ENCODE peak calls at places on chromosome 13, in six cellular contexts. One of them, this sample, is unnamed.

GRCh38 chr13:65784088-65784816 is 1445.9 kb downstream of the PCDH9 start:
- DNase-seq in cardiac fibroblast: no peak
- DNase-seq in AG04450: no peak
- DNase-seq in H9: no peak
- DNase-seq in endothelial cell: no peak
- DNase-seq in brain microvascular endothelial cell: no peak
- DNase-seq in this sample: no peak

GRCh38 chr13:111584101-111584500 is 263.7 kb downstream of the TEX29 start:
- DNase-seq in cardiac fibroblast: no peak
- DNase-seq in AG04450: no peak
- DNase-seq in H9: no peak
- DNase-seq in endothelial cell: no peak
- DNase-seq in brain microvascular endothelial cell: no peak
- DNase-seq in this sample: no peak

GRCh38 chr13:44425041-44425814 is 51.6 kb downstream of the SERP2 start:
- DNase-seq in cardiac fibroblast: no peak
- DNase-seq in AG04450: no peak
- DNase-seq in H9: no peak
- DNase-seq in endothelial cell: no peak
- DNase-seq in brain microvascular endothelial cell: peak
- DNase-seq in this sample: no peak

GRCh38 chr13:59111711-59112110 is 1052.0 kb downstream of the DIAPH3 start:
- DNase-seq in cardiac fibroblast: peak
- DNase-seq in AG04450: peak
- DNase-seq in H9: no peak
- DNase-seq in endothelial cell: no peak
- DNase-seq in brain microvascular endothelial cell: peak
- DNase-seq in this sample: no peak

GRCh38 chr13:63190742-63191141 is 1775.1 kb upstream of the PCDH20 start:
- DNase-seq in cardiac fibroblast: peak
- DNase-seq in AG04450: no peak
- DNase-seq in H9: no peak
- DNase-seq in endothelial cell: no peak
- DNase-seq in brain microvascular endothelial cell: peak
- DNase-seq in this sample: no peak

GRCh38 chr13:110557610-110558305 is 3.8 kb downstream of the RAB20 start:
- DNase-seq in cardiac fibroblast: no peak
- DNase-seq in AG04450: no peak
- DNase-seq in H9: no peak
- DNase-seq in endothelial cell: no peak
- DNase-seq in brain microvascular endothelial cell: no peak
- DNase-seq in this sample: no peak

GRCh38 chr13:99981115-99982020 is at the start of gene ZIC2:
- DNase-seq in cardiac fibroblast: no peak
- DNase-seq in AG04450: no peak
- DNase-seq in H9: peak
- DNase-seq in endothelial cell: peak
- DNase-seq in brain microvascular endothelial cell: peak
- DNase-seq in this sample: peak

GRCh38 chr13:48155850-48156249 is 60.9 kb upstream of the MED4 start:
- DNase-seq in cardiac fibroblast: peak
- DNase-seq in AG04450: no peak
- DNase-seq in H9: no peak
- DNase-seq in endothelial cell: no peak
- DNase-seq in brain microvascular endothelial cell: peak
- DNase-seq in this sample: no peak

GRCh38 chr13:46578590-46578975 is 25.6 kb downstream of the LRCH1 start:
- DNase-seq in cardiac fibroblast: no peak
- DNase-seq in AG04450: no peak
- DNase-seq in H9: no peak
- DNase-seq in endothelial cell: no peak
- DNase-seq in brain microvascular endothelial cell: no peak
- DNase-seq in this sample: no peak

GRCh38 chr13:80527400-80527799 is 186.5 kb upstream of the SPRY2 start:
- DNase-seq in cardiac fibroblast: no peak
- DNase-seq in AG04450: no peak
- DNase-seq in H9: no peak
- DNase-seq in endothelial cell: no peak
- DNase-seq in brain microvascular endothelial cell: no peak
- DNase-seq in this sample: no peak

GRCh38 chr13:100842136-100842535 is 167.5 kb upstream of the TMTC4 start:
- DNase-seq in cardiac fibroblast: no peak
- DNase-seq in AG04450: no peak
- DNase-seq in H9: no peak
- DNase-seq in endothelial cell: no peak
- DNase-seq in brain microvascular endothelial cell: no peak
- DNase-seq in this sample: no peak

GRCh38 chr13:96671073-96671472 is 323.2 kb downstream of the OXGR1 start:
- DNase-seq in cardiac fibroblast: no peak
- DNase-seq in AG04450: no peak
- DNase-seq in H9: no peak
- DNase-seq in endothelial cell: no peak
- DNase-seq in brain microvascular endothelial cell: no peak
- DNase-seq in this sample: no peak

GRCh38 chr13:22090114-22090513 is 419.2 kb downstream of the FGF9 start:
- DNase-seq in cardiac fibroblast: no peak
- DNase-seq in AG04450: no peak
- DNase-seq in H9: no peak
- DNase-seq in endothelial cell: no peak
- DNase-seq in brain microvascular endothelial cell: no peak
- DNase-seq in this sample: no peak

GRCh38 chr13:46668302-46668720 is 115.3 kb downstream of the LRCH1 start:
- DNase-seq in cardiac fibroblast: peak
- DNase-seq in AG04450: peak
- DNase-seq in H9: no peak
- DNase-seq in endothelial cell: peak
- DNase-seq in brain microvascular endothelial cell: peak
- DNase-seq in this sample: no peak

GRCh38 chr13:91272235-91272777 is 75.2 kb upstream of the MIR17HG start:
- DNase-seq in cardiac fibroblast: no peak
- DNase-seq in AG04450: no peak
- DNase-seq in H9: no peak
- DNase-seq in endothelial cell: no peak
- DNase-seq in brain microvascular endothelial cell: no peak
- DNase-seq in this sample: no peak

GRCh38 chr13:107028751-107029150 is 460.8 kb upstream of the ARGLU1 start:
- DNase-seq in cardiac fibroblast: no peak
- DNase-seq in AG04450: no peak
- DNase-seq in H9: no peak
- DNase-seq in endothelial cell: no peak
- DNase-seq in brain microvascular endothelial cell: no peak
- DNase-seq in this sample: no peak

GRCh38 chr13:27370305-27370853 is 54.0 kb upstream of the GTF3A start:
- DNase-seq in cardiac fibroblast: no peak
- DNase-seq in AG04450: no peak
- DNase-seq in H9: no peak
- DNase-seq in endothelial cell: no peak
- DNase-seq in brain microvascular endothelial cell: no peak
- DNase-seq in this sample: no peak

GRCh38 chr13:80239571-80240255 is 101.2 kb downstream of the SPRY2 start:
- DNase-seq in cardiac fibroblast: no peak
- DNase-seq in AG04450: no peak
- DNase-seq in H9: no peak
- DNase-seq in endothelial cell: no peak
- DNase-seq in brain microvascular endothelial cell: no peak
- DNase-seq in this sample: no peak

GRCh38 chr13:82636119-82636518 is 1246.2 kb downstream of the SLITRK1 start:
- DNase-seq in cardiac fibroblast: peak
- DNase-seq in AG04450: no peak
- DNase-seq in H9: no peak
- DNase-seq in endothelial cell: no peak
- DNase-seq in brain microvascular endothelial cell: no peak
- DNase-seq in this sample: no peak

GRCh38 chr13:101942535-101943157 is 459.2 kb downstream of the FGF14 start:
- DNase-seq in cardiac fibroblast: no peak
- DNase-seq in AG04450: no peak
- DNase-seq in H9: no peak
- DNase-seq in endothelial cell: no peak
- DNase-seq in brain microvascular endothelial cell: no peak
- DNase-seq in this sample: no peak

GRCh38 chr13:71303144-71303543 is 563.9 kb downstream of the DACH1 start:
- DNase-seq in cardiac fibroblast: peak
- DNase-seq in AG04450: no peak
- DNase-seq in H9: no peak
- DNase-seq in endothelial cell: no peak
- DNase-seq in brain microvascular endothelial cell: no peak
- DNase-seq in this sample: no peak
- TF ChIP-seq CTCF in cardiac fibroblast: no peak
- TF ChIP-seq CTCF in AG04450: no peak
- TF ChIP-seq CTCF in H9: peak
- TF ChIP-seq CTCF in endothelial cell: no peak
- TF ChIP-seq CTCF in brain microvascular endothelial cell: no peak
- TF ChIP-seq CTCF in this sample: peak

DNA sequence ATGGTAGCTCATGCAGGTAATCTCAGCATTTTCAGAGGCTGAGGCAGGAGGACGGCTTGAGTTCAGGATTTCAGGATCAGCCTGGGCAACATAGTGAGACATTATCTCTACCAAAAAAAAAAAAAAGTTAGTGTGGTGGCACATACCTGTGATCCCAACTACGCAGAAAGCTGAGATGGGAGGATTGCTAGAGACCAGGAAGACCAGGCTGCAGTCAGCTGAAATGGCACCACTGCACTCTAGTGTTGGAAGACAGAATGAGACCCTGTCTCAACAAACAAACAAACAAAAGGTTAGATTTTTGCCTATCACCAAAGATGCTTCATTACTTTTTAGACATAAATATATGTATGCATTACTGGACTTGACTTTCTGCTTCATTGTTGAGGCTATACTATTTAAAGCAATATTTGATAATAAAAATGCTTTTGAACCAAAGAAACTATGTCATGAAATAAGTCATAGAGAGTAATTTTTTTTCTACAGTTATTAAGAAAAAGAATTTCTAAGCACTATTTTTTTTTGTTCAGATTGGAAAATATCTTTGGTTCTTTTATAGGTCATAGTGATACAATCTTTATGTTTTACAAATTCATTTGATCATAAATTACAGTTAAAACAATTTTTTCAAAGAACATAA is 1180.1 kb upstream of the ATXN8OS start:
- DNase-seq in cardiac fibroblast: no peak
- DNase-seq in AG04450: no peak
- DNase-seq in H9: peak
- DNase-seq in endothelial cell: peak
- DNase-seq in brain microvascular endothelial cell: no peak
- DNase-seq in this sample: no peak
- TF ChIP-seq CTCF in cardiac fibroblast: no peak
- TF ChIP-seq CTCF in AG04450: no peak
- TF ChIP-seq CTCF in H9: peak
- TF ChIP-seq CTCF in endothelial cell: peak
- TF ChIP-seq CTCF in brain microvascular endothelial cell: peak
- TF ChIP-seq CTCF in this sample: peak

GRCh38 chr13:60258349-60258748 is 94.6 kb upstream of the DIAPH3 start:
- DNase-seq in cardiac fibroblast: no peak
- DNase-seq in AG04450: no peak
- DNase-seq in H9: peak
- DNase-seq in endothelial cell: no peak
- DNase-seq in brain microvascular endothelial cell: no peak
- DNase-seq in this sample: no peak

GRCh38 chr13:60261432-60262351 is 98.0 kb upstream of the DIAPH3 start:
- DNase-seq in cardiac fibroblast: no peak
- DNase-seq in AG04450: no peak
- DNase-seq in H9: peak
- DNase-seq in endothelial cell: no peak
- DNase-seq in brain microvascular endothelial cell: no peak
- DNase-seq in this sample: no peak

GRCh38 chr13:60265566-60265965 is 101.8 kb upstream of the DIAPH3 start:
- DNase-seq in cardiac fibroblast: no peak
- DNase-seq in AG04450: no peak
- DNase-seq in H9: no peak
- DNase-seq in endothelial cell: no peak
- DNase-seq in brain microvascular endothelial cell: no peak
- DNase-seq in this sample: no peak

DNA sequence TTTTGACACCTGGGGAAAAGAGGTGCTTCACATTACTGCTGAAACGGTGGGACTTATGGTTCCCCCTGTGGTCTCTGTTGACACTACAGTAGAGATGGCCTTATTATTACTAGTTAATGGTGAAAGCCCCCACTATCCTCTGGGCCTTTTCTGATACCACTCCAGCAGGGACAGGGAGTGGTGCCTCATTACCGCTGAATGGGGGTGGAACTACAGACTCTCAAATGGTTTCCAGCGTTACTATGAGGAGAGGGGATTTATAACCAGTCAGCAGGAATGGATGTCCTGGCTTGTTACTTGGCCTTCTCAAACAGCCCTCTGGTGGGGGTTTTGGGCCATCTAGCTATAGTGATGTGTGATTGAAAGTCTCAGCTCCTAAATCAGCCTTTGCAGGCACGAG is 96.7 kb upstream of the DIAPH3 start:
- DNase-seq in cardiac fibroblast: no peak
- DNase-seq in AG04450: no peak
- DNase-seq in H9: peak
- DNase-seq in endothelial cell: no peak
- DNase-seq in brain microvascular endothelial cell: no peak
- DNase-seq in this sample: no peak
- TF ChIP-seq CTCF in cardiac fibroblast: no peak
- TF ChIP-seq CTCF in AG04450: peak
- TF ChIP-seq CTCF in H9: peak
- TF ChIP-seq CTCF in endothelial cell: peak
- TF ChIP-seq CTCF in brain microvascular endothelial cell: peak
- TF ChIP-seq CTCF in this sample: peak

DNA sequence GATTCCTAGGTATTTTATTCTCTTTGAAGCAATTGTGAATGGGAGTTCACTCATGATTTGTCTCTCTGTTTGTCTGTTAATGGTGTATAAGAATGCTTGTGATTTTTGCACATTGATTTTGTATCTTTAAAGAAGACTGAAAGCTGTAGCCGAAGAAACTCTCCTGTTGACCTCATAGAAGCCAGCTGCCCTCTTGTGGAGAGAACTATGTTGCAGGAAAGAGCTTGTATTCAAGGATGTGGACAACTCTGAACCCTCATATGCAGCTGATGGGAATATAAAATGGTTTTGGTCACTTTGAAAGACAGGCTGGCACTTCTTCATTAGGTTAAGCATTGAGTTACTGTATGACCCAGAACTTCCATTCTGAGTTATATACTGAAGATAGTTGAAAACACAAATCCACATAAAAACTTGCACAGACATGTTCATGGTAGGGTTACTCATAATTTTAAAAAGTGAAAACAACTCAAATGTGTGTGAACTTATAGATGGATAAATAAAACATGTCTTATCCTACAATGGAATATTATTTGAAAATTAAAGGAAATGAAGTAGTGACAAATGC is 65.8 kb upstream of the SLITRK6 start:
- DNase-seq in cardiac fibroblast: no peak
- DNase-seq in AG04450: peak
- DNase-seq in H9: peak
- DNase-seq in endothelial cell: peak
- DNase-seq in brain microvascular endothelial cell: peak
- DNase-seq in this sample: no peak
- TF ChIP-seq CTCF in cardiac fibroblast: peak
- TF ChIP-seq CTCF in AG04450: peak
- TF ChIP-seq CTCF in H9: peak
- TF ChIP-seq CTCF in endothelial cell: peak
- TF ChIP-seq CTCF in brain microvascular endothelial cell: peak
- TF ChIP-seq CTCF in this sample: peak